ENCODE peak calls at places on chromosome X, in nine cellular contexts. L, X, Z, A, G, N, V, Q and W are unnamed samples. For H3K4me1, the result is how much of the 10 kb centered on the place peaks cover.

GRCh38 chrX:48937065-48937907 is 18.5 kb upstream of the PIM2 start:
- DNase-seq in G (no peak), N (no peak), A (peak), L (peak), Q (peak), V (peak), Z (peak), X (no peak), W (no peak)

GRCh38 chrX:148836741-148837140 is 336.3 kb downstream of the AFF2 start:
- DNase-seq in X (no peak), Z (no peak), L (no peak), Q (no peak), A (no peak), N (no peak), G (no peak), V (no peak), W (no peak)

GRCh38 chrX:149757206-149758067 is 16.4 kb upstream of the HSFX1 start:
- DNase-seq in V (no peak), X (no peak), G (no peak), N (no peak), Q (no peak), Z (no peak), L (no peak), A (no peak), W (no peak)

GRCh38 chrX:133812382-133812781 is 173.0 kb downstream of the GPC3 start:
- DNase-seq in A (no peak), N (no peak), L (no peak), G (no peak), V (no peak), X (no peak), Q (no peak), Z (no peak), W (no peak)

GRCh38 chrX:53714580-53715335 is 28.2 kb upstream of the HUWE1 start:
- DNase-seq in G (peak), N (peak), L (peak), X (peak), V (peak), A (peak), Z (peak), Q (no peak), W (peak)

GRCh38 chrX:119177278-119177677 is 49.7 kb upstream of the KIAA1210 start:
- DNase-seq in Q (no peak), X (no peak), G (no peak), N (no peak), L (no peak), V (no peak), A (no peak), Z (no peak), W (no peak)

GRCh38 chrX:24877854-24878650 is 137.7 kb downstream of the ARX start:
- DNase-seq in X (peak), A (no peak), V (no peak), Q (peak), N (no peak), G (no peak), L (peak), Z (no peak), W (peak)

GRCh38 chrX:103356023-103356798 is at the start of gene TCEAL9:
- DNase-seq in V (peak), X (peak), L (peak), Q (no peak), N (peak), Z (peak), G (peak), A (peak), W (peak)

GRCh38 chrX:39756086-39756883 is 341.5 kb downstream of the BCOR start:
- DNase-seq in V (no peak), Q (no peak), Z (no peak), A (no peak), N (no peak), G (no peak), X (no peak), L (no peak), W (no peak)

GRCh38 chrX:34873500-34874225 is 68.9 kb upstream of the FAM47B start:
- DNase-seq in X (peak), Z (no peak), V (no peak), N (no peak), Q (no peak), A (no peak), G (no peak), L (peak), W (no peak)

DNA sequence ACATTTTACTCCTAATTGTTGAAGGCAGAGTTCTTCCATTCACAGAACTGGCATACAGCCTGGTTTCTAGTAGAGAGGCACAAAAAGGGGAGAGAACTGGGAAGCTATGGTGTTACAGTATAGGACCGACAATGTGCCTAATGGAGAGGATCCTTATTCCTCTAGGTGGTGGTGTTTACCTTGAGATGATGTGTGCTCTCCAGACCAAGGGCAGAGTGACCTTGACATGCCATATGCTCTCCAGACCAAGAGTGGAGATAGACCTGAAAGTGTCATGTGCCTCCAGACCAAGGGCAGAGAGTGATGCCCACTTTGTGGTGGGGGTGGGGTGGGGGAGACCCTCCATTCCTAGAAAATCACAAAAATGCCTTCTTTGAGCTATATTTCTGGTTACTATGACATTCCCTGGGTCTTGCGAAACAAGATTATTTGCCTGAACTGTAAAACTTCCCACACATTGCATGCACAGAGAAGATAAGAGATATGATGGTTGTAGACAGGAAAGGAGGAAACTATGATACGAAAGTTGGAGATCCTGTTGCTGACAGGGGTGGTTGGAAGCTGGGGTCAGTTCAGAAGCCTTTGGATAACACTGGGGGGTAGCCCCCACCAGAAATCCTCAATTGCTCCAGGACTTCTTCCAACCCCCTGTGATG is 119.7 kb downstream of the TEX13C start:
- DNase-seq in X (no peak), V (no peak), N (no peak), G (no peak), A (no peak), Q (no peak), L (no peak), Z (peak), W (no peak)
- H2AFZ ChIP-seq in X (no peak), V (no peak), N (no peak), G (no peak), A (no peak), Q (no peak), L (no peak), Z (no peak), W (no peak)

GRCh38 chrX:56795309-56795868 is 66.3 kb downstream of the NBDY start:
- DNase-seq in A (no peak), V (no peak), Q (no peak), L (no peak), X (no peak), Z (no peak), N (no peak), G (no peak), W (no peak)
- H3K4me1 ChIP-seq in A (under half), V (under half), Q (under half), L (under half), X (under half), Z (under half), N (under half), G (under half), W (under half)

GRCh38 chrX:131083510-131084142 is 25.5 kb downstream of the ARHGAP36 start:
- DNase-seq in L (no peak), A (no peak), Z (peak), Q (no peak), X (no peak), N (no peak), G (no peak), V (no peak), W (no peak)
- TF ChIP-seq EZH2 in L (no peak), A (no peak), Z (peak), Q (no peak), X (no peak), N (no peak), G (no peak), V (no peak), W (no peak)

GRCh38 chrX:152907084-152907651 is 9.3 kb downstream of the ZNF185 start:
- DNase-seq in Q (no peak), L (peak), G (no peak), N (no peak), Z (peak), X (no peak), V (peak), A (no peak), W (no peak)
- H2AFZ ChIP-seq in Q (no peak), L (no peak), G (no peak), N (no peak), Z (no peak), X (no peak), V (no peak), A (no peak), W (no peak)

GRCh38 chrX:10106801-10107200 is 50.0 kb upstream of the CLCN4 start:
- DNase-seq in Z (no peak), Q (peak), A (peak), V (no peak), N (no peak), X (no peak), L (no peak), G (no peak), W (no peak)
- H3K4me1 ChIP-seq in Z (under half), Q (half or more), A (under half), V (under half), N (under half), X (under half), L (under half), G (under half), W (under half)

GRCh38 chrX:137566746-137567473 is 983 bp downstream of the ZIC3 start:
- DNase-seq in Q (no peak), N (no peak), X (no peak), A (no peak), V (peak), Z (no peak), L (no peak), G (no peak), W (no peak)
- TF ChIP-seq EZH2 in Q (no peak), N (no peak), X (peak), A (no peak), V (no peak), Z (no peak), L (peak), G (no peak), W (no peak)

DNA sequence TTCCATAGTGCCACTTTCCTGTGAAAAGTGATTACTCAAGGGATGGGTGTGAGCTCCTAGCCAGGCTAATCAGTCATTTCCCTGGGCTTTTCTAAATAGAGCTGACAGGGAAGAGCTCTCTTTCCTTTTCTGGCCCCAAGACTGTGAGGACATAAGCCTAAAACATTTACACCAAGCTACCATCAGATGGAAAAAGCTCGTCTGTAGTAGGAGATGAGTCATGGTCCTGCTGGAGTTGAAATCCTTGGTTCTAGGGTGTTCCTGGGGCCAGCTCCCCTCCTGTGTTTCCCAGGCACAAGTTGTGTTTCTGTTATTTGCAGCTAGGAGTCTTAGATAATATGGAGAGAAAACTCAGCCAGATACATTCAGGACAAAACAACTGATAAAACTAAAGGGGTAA is 52.4 kb upstream of the NDP start:
- DNase-seq in L (peak), Q (no peak), V (peak), G (no peak), Z (no peak), X (peak), N (no peak), A (no peak), W (no peak)
- H2AFZ ChIP-seq in L (no peak), Q (no peak), V (no peak), G (peak), Z (no peak), X (no peak), N (peak), A (no peak), W (no peak)

DNA sequence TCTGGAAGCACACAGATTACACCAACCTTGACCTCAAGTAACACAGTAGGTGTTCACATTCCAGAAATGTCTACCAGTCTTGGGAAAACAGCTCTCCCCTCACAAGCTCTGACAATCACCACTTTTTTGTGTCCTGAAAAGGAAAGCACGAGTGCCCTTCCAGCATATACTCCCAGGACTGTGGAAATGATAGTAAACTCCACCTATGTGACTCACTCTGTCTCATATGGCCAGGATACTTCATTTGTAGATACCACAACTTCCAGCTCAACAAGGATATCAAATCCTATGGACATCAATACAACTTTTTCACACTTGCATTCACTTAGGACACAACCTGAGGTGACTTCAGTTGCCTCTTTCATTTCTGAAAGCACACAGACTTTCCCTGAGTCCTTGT is 46.9 kb downstream of the ADGRG4 start:
- DNase-seq in Z (no peak), V (no peak), N (peak), L (no peak), X (peak), A (no peak), G (no peak), Q (no peak), W (no peak)
- H3K4me1 ChIP-seq in Z (under half), V (under half), N (under half), L (under half), X (under half), A (under half), G (under half), Q (under half), W (under half)

DNA sequence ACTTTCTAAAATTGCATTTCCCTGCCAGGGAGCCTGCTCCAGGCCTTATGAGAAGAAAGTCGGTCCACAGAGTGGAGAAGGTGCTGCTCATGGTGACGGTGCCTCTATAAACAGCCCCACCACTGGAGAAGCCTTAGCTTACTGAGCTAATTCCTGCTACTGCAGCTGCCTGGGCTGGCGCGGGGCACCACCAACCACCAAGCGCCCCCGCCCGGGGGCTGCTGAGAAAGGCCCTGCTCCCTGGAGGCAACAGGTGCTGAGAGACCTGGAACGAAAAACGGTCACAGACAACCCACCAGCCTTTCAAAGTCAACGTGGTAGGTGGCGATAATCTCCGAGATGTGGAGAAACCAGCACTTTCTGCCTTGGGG is 2.9 kb downstream of the HCFC1 start:
- DNase-seq in V (peak), A (peak), G (no peak), Q (peak), Z (peak), N (no peak), L (peak), X (peak), W (no peak)
- TF ChIP-seq EZH2 in V (no peak), A (no peak), G (no peak), Q (no peak), Z (no peak), N (no peak), L (no peak), X (no peak), W (no peak)

GRCh38 chrX:9354918-9355317 is 109.9 kb upstream of the TBL1X start:
- DNase-seq in V (no peak), G (no peak), A (no peak), N (no peak), Q (no peak), Z (no peak), L (no peak), X (no peak), W (no peak)

GRCh38 chrX:9352243-9352642 is 112.6 kb upstream of the TBL1X start:
- DNase-seq in V (no peak), G (no peak), Q (peak), Z (no peak), N (no peak), A (no peak), X (no peak), L (no peak), W (no peak)

GRCh38 chrX:9355739-9356138 is 109.1 kb upstream of the TBL1X start:
- DNase-seq in G (no peak), A (no peak), Q (no peak), L (no peak), Z (no peak), V (no peak), N (no peak), X (no peak), W (no peak)

GRCh38 chrX:9351112-9351511 is 113.7 kb upstream of the TBL1X start:
- DNase-seq in V (no peak), A (no peak), L (no peak), Q (no peak), G (no peak), N (no peak), Z (no peak), X (no peak), W (no peak)

DNA sequence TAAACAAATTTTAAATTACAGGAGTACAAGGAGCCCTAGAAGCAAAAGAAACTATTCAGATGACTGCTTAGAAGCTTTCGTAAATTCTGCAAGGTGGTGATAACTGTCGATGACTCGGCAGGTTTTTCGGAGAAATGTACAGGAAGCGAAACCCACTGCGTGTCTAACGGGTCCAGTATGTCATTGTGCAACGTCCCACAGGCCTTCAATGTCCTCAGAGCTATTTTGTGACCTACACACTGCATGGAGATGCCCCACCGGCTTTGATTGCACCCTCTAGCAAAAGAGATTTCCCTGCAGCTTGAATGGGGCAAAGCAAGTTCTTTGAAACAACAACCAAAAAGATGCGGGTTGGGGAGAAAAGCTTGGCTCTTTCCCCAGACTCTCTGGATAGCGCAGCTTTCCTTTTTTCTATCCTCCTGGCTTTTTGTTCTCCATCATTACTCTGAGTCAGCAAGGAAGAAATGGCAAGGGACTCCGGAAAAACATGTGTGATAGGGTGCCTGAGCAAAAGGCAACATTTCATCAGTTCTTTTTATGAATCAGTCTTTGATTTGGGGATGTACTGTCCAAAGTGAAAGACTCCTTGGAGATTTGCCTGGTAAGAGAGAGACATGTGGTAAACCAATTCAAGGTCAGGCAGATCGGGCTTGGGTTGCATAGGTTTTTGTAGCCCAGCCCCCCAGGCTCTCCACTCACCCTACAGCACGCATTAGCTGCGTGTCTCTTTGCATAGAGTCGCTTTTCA is 112.0 kb upstream of the TBL1X start:
- DNase-seq in L (peak), X (peak), Z (no peak), V (peak), Q (peak), N (no peak), A (peak), G (no peak), W (no peak)
- H2AFZ ChIP-seq in L (no peak), X (no peak), Z (no peak), V (peak), Q (peak), N (no peak), A (no peak), G (no peak), W (peak)